ENCODE peak calls at places on chromosomes 2 and 18, in six cellular contexts. One of them, this sample, is unnamed.
A peak's percentile ranks its signal among the peaks of the same experiment; 100 is the strongest.

GRCh38 chr2:31287681-31288080 is 53.7 kb downstream of the EHD3 start:
- DNase-seq in body of pancreas: no peak
- DNase-seq in Peyer's patch: no peak
- DNase-seq in HCT116: no peak
- DNase-seq in spleen: no peak
- DNase-seq in A549: no peak
- DNase-seq in this sample: no peak

GRCh38 chr18:52237551-52237950 is 102.4 kb upstream of the DCC start:
- DNase-seq in body of pancreas: no peak
- DNase-seq in spleen: no peak
- DNase-seq in A549: no peak
- DNase-seq in Peyer's patch: no peak
- DNase-seq in HCT116: no peak
- DNase-seq in this sample: no peak

GRCh38 chr18:2826581-2826980 is 20.2 kb upstream of the EMILIN2 start:
- DNase-seq in spleen: no peak
- DNase-seq in A549: no peak
- DNase-seq in HCT116: no peak
- DNase-seq in Peyer's patch: no peak
- DNase-seq in body of pancreas: no peak
- DNase-seq in this sample: no peak

GRCh38 chr2:36594849-36595248 is 3.1 kb downstream of the FEZ2 start:
- DNase-seq in HCT116: no peak
- DNase-seq in Peyer's patch: no peak
- DNase-seq in spleen: no peak
- DNase-seq in body of pancreas: no peak
- DNase-seq in A549: no peak
- DNase-seq in this sample: no peak

GRCh38 chr2:168798888-168799410 is 3.5 kb upstream of the NOSTRIN start:
- DNase-seq in HCT116: no peak
- DNase-seq in Peyer's patch: no peak
- DNase-seq in spleen: no peak
- DNase-seq in body of pancreas: no peak
- DNase-seq in A549: no peak
- DNase-seq in this sample: no peak

GRCh38 chr2:160028431-160029269 is 33.8 kb downstream of the PLA2R1 start:
- DNase-seq in HCT116: no peak
- DNase-seq in body of pancreas: no peak
- DNase-seq in spleen: no peak
- DNase-seq in A549: no peak
- DNase-seq in Peyer's patch: no peak
- DNase-seq in this sample: no peak

GRCh38 chr2:30368258-30368657 is 78.8 kb upstream of the LCLAT1 start:
- DNase-seq in Peyer's patch: no peak
- DNase-seq in spleen: no peak
- DNase-seq in body of pancreas: peak; percentile 75
- DNase-seq in A549: no peak
- DNase-seq in HCT116: no peak
- DNase-seq in this sample: no peak

GRCh38 chr2:112623913-112624777 is 21.6 kb upstream of the SLC20A1 start:
- DNase-seq in A549: peak; percentile 73
- DNase-seq in Peyer's patch: peak; percentile 60
- DNase-seq in spleen: no peak
- DNase-seq in HCT116: peak; percentile 56
- DNase-seq in body of pancreas: no peak
- DNase-seq in this sample: no peak

DNA sequence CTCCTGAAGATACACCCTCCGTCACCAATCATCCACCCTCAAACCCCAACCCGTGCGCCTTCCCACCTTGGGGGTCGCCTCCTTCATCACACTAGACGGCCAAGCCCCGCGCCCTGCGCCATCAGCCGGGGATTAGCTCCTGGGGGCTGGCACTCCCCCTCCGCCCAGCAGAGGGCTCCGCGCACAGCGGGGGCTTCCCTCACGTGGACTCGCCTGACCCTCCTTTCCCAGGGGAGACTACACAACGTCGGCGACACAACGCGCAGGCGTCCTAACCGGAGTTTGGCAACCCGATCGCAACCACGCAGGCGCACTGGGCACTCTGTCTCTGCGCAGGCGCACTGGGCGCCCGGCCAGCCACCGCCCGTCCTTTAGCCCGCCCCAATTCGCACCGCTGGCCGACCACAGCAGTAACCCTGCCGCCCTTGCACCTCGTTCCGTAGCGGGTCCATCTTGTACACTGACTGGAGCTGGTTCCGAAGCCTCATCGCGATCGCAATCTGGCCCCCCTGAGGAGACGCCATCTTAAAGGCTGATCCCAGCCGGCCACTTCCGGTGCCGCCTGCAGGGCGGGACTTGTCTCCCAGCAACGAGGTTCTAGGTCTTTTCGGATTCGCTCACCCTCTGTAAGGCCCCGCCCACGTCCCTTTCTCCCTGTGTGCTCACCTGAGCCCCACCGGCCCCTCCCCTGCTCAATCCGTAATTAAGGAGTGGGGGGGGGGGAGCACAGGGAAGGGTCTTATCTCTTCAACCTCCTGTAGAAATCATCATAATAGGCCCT is at the start of gene PCGF1:
- DNase-seq in HCT116: peak; percentile 96
- DNase-seq in body of pancreas: peak; percentile 100
- DNase-seq in Peyer's patch: peak; percentile 99
- DNase-seq in spleen: peak; percentile 98
- DNase-seq in A549: peak; percentile 99
- DNase-seq in this sample: peak; percentile 97
- TF ChIP-seq POLR2A in HCT116: peak; percentile 46
- TF ChIP-seq POLR2A in body of pancreas: peak; percentile 73
- TF ChIP-seq POLR2A in Peyer's patch: peak; percentile 36
- TF ChIP-seq POLR2A in spleen: no peak
- TF ChIP-seq POLR2A in A549: peak; percentile 77
- TF ChIP-seq POLR2A in this sample: peak; percentile 56

DNA sequence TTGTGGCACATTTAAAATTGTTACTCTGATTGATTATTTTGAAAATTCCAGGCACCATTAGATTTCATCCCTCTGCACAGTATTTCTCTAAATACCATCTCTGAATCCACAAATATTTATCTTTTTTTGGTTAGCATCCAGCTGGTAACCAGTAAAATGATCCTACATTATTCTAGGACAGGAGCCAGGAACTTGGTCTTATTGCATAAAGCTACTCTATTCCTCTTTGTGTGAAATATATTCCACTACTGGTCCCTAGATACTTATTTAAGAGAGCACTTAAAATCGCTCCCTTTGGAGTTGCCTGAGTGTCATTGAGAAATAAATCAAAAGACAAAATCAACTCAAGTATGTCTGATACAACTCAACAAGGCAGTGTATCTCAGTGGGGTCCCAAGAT is 7.4 kb upstream of the MBOAT2 start:
- DNase-seq in HCT116: no peak
- DNase-seq in spleen: no peak
- DNase-seq in A549: no peak
- DNase-seq in Peyer's patch: no peak
- DNase-seq in body of pancreas: no peak
- DNase-seq in this sample: no peak
- TF ChIP-seq POLR2A in HCT116: no peak
- TF ChIP-seq POLR2A in spleen: no peak
- TF ChIP-seq POLR2A in A549: no peak
- TF ChIP-seq POLR2A in Peyer's patch: no peak
- TF ChIP-seq POLR2A in body of pancreas: no peak
- TF ChIP-seq POLR2A in this sample: no peak

DNA sequence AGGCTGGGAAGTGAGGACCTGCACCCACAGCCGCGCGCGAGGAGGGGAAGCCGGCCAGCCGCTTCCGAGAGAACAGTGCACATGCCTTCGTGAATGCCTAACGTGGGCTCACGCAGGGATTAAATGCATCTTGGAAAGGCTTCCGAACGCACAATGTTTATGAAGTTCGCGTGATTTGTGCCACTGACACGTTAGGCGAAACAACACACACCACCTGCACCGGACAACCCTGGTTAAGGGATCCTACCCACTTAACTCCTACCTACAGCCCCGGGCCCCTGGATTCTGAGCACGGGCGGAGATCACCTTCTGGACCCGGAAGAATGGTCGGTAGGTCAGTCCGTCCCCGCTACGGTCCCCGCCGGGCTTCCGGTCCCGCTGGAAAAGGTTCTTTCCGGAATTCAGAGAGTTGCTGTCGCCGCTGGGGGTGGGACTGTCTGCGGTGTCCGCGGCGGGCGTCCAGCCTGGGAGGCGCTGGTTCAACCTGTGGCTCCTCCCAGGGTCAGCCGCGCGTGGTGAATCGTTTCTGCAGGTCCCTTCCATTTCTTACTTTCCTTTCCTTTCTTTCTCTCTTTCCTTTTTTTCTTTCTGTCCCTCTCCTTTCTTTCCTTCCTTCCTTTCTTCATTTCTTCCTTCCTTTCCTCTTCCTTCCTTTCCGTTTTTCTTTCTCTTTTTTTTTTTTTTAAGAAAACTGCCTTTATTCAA is at the start of gene MTIF2:
- DNase-seq in A549: peak; percentile 97
- DNase-seq in spleen: peak; percentile 96
- DNase-seq in HCT116: peak; percentile 90
- DNase-seq in body of pancreas: peak; percentile 94
- DNase-seq in Peyer's patch: peak; percentile 96
- DNase-seq in this sample: peak; percentile 90
- TF ChIP-seq POLR2A in A549: peak; percentile 95
- TF ChIP-seq POLR2A in spleen: no peak
- TF ChIP-seq POLR2A in HCT116: peak; percentile 92
- TF ChIP-seq POLR2A in body of pancreas: peak; percentile 89
- TF ChIP-seq POLR2A in Peyer's patch: peak; percentile 71
- TF ChIP-seq POLR2A in this sample: peak; percentile 62

GRCh38 chr2:172426635-172427255 is 641 bp upstream of the ITGA6 start:
- DNase-seq in body of pancreas: no peak
- DNase-seq in spleen: no peak
- DNase-seq in Peyer's patch: no peak
- DNase-seq in HCT116: no peak
- DNase-seq in A549: no peak
- DNase-seq in this sample: no peak

GRCh38 chr2:172429351-172429968 is 2.1 kb downstream of the ITGA6 start:
- DNase-seq in HCT116: no peak
- DNase-seq in Peyer's patch: no peak
- DNase-seq in spleen: no peak
- DNase-seq in body of pancreas: no peak
- DNase-seq in A549: no peak
- DNase-seq in this sample: no peak

GRCh38 chr2:172428841-172429173 is 1.4 kb downstream of the ITGA6 start:
- DNase-seq in HCT116: no peak
- DNase-seq in Peyer's patch: no peak
- DNase-seq in A549: no peak
- DNase-seq in body of pancreas: no peak
- DNase-seq in spleen: no peak
- DNase-seq in this sample: no peak

GRCh38 chr2:172427990-172428840 is 829 bp downstream of the ITGA6 start:
- DNase-seq in Peyer's patch: peak; percentile 87
- DNase-seq in body of pancreas: peak; percentile 67
- DNase-seq in spleen: peak; percentile 88
- DNase-seq in HCT116: no peak
- DNase-seq in A549: peak; percentile 57
- DNase-seq in this sample: no peak

GRCh38 chr2:172427256-172427989 is at the start of gene ITGA6:
- DNase-seq in Peyer's patch: peak; percentile 97
- DNase-seq in spleen: peak; percentile 93
- DNase-seq in A549: peak; percentile 84
- DNase-seq in body of pancreas: peak; percentile 91
- DNase-seq in HCT116: peak; percentile 83
- DNase-seq in this sample: peak; percentile 81
- TF ChIP-seq POLR2A in Peyer's patch: peak; percentile 93
- TF ChIP-seq POLR2A in spleen: no peak
- TF ChIP-seq POLR2A in A549: peak; percentile 89
- TF ChIP-seq POLR2A in body of pancreas: peak; percentile 87
- TF ChIP-seq POLR2A in HCT116: peak; percentile 94
- TF ChIP-seq POLR2A in this sample: peak; percentile 66

GRCh38 chr18:13219576-13219975 is 1.0 kb downstream of the LDLRAD4 start:
- DNase-seq in Peyer's patch: no peak
- DNase-seq in A549: no peak
- DNase-seq in spleen: no peak
- DNase-seq in body of pancreas: no peak
- DNase-seq in HCT116: no peak
- DNase-seq in this sample: no peak

GRCh38 chr18:13219012-13219396 is 444 bp downstream of the LDLRAD4 start:
- DNase-seq in body of pancreas: no peak
- DNase-seq in HCT116: no peak
- DNase-seq in A549: no peak
- DNase-seq in spleen: no peak
- DNase-seq in Peyer's patch: no peak
- DNase-seq in this sample: no peak

GRCh38 chr18:13218376-13219011 is at the start of gene LDLRAD4:
- DNase-seq in Peyer's patch: peak; percentile 72
- DNase-seq in spleen: no peak
- DNase-seq in HCT116: no peak
- DNase-seq in A549: no peak
- DNase-seq in body of pancreas: peak; percentile 46
- DNase-seq in this sample: no peak

GRCh38 chr18:13221821-13222220 is 3.3 kb downstream of the LDLRAD4 start:
- DNase-seq in Peyer's patch: peak; percentile 59
- DNase-seq in spleen: no peak
- DNase-seq in body of pancreas: peak; percentile 37
- DNase-seq in HCT116: no peak
- DNase-seq in A549: no peak
- DNase-seq in this sample: no peak

DNA sequence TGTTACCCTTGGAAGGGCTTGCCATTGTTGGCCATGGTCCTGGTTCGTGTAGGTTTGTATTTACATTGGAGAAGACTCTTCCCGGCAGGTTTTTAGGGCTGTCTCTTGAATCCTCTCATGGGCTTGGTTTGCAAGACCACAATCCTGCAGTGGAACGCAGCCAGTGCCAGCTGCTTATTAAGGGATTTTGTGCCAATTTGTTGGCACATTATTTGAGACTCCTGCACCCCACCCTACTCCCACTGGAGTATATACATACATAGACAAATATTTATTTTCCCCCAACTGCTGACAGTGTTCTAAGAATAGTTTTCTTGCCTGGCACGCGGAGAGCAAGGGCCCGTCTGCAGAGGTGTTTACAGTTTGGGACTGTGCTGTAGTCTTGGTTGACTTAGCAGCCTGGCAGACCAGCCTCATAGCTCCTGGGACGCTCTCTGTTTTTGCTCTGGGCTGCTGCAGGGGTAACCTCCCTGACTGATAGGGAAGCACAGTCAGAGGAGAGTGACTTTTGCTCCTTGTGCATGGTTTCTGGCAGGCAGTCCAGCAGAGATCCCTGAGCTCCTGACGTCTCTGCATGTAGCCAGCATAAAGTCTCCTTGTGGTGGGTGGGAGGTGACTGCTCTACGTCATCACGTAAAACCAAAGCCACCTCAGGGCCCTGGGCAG is 1.9 kb downstream of the LDLRAD4 start:
- DNase-seq in body of pancreas: no peak
- DNase-seq in A549: no peak
- DNase-seq in Peyer's patch: peak; percentile 65
- DNase-seq in spleen: no peak
- DNase-seq in HCT116: no peak
- DNase-seq in this sample: no peak
- TF ChIP-seq POLR2A in body of pancreas: no peak
- TF ChIP-seq POLR2A in A549: no peak
- TF ChIP-seq POLR2A in Peyer's patch: peak; percentile 52
- TF ChIP-seq POLR2A in spleen: no peak
- TF ChIP-seq POLR2A in HCT116: no peak
- TF ChIP-seq POLR2A in this sample: no peak

This sample was measured in H54.